ENCODE peak calls at places on chromosomes 5 and 9, in seven cellular contexts. H is HepG2, F is HCT116, I is SK-N-SH, O is GM12878, D is H1, K is K562. C is an unnamed sample.

GRCh38 chr9:87269777-87270176 is 227.9 kb upstream of the DAPK1 start:
- DNase-seq in H (no peak), I (no peak), K (no peak), O (no peak), D (no peak), F (no peak), C (no peak)

GRCh38 chr5:8135742-8136141 is 266.8 kb downstream of the MTRR start:
- DNase-seq in K (no peak), H (no peak), O (no peak), D (no peak), I (no peak), F (no peak), C (no peak)

GRCh38 chr5:170896779-170897178 is 35.0 kb downstream of the RANBP17 start:
- DNase-seq in F (no peak), O (no peak), K (no peak), D (peak; percentile 49), H (no peak), I (peak; percentile 5), C (no peak)

GRCh38 chr5:75037106-75037505 is 15.3 kb downstream of the GCNT4 start:
- DNase-seq in O (no peak), I (no peak), D (no peak), H (peak; percentile 16), K (no peak), F (peak; percentile 94), C (peak; percentile 13)

GRCh38 chr5:139588962-139589361 is 27.8 kb downstream of the UBE2D2 start:
- DNase-seq in H (no peak), D (no peak), K (no peak), I (no peak), O (no peak), F (no peak), C (no peak)

GRCh38 chr5:148794729-148795590 is 31.5 kb upstream of the ADRB2 start:
- DNase-seq in H (no peak), I (no peak), K (no peak), D (no peak), O (no peak), F (no peak), C (no peak)

GRCh38 chr5:8585230-8586018 is 716.5 kb downstream of the MTRR start:
- DNase-seq in O (no peak), I (peak; percentile 36), F (no peak), H (no peak), D (no peak), K (no peak), C (no peak)

GRCh38 chr9:22469928-22470544 is 23.4 kb downstream of the DMRTA1 start:
- DNase-seq in H (peak; percentile 24), D (no peak), F (peak; percentile 26), O (peak; percentile 3), I (peak; percentile 11), K (no peak), C (peak; percentile 76)

GRCh38 chr5:170628028-170628427 is 124.2 kb downstream of the KCNIP1 start:
- DNase-seq in O (no peak), F (no peak), H (no peak), I (no peak), D (no peak), K (no peak), C (no peak)

GRCh38 chr5:139419793-139420192 is 15.9 kb upstream of the SPATA24 start:
- DNase-seq in F (no peak), H (no peak), I (no peak), D (no peak), K (no peak), O (no peak), C (no peak)

GRCh38 chr5:684771-685216 is 8.4 kb downstream of the TPPP start:
- DNase-seq in K (no peak), D (no peak), O (no peak), I (no peak), H (no peak), F (no peak), C (no peak)

GRCh38 chr9:115012476-115012875 is 82.1 kb upstream of the TNFSF8 start:
- DNase-seq in D (no peak), K (no peak), F (no peak), H (no peak), O (no peak), I (no peak), C (no peak)

GRCh38 chr5:82068723-82069122 is 96.9 kb downstream of the ATG10 start:
- DNase-seq in F (no peak), D (no peak), K (no peak), I (no peak), O (no peak), H (no peak), C (no peak)

GRCh38 chr5:3320317-3320865 is 275.2 kb upstream of the IRX1 start:
- DNase-seq in F (no peak), I (no peak), H (no peak), D (no peak), K (no peak), O (no peak), C (no peak)

GRCh38 chr5:115262405-115263247 is at the start of gene PGGT1B:
- DNase-seq in H (peak; percentile 58), O (peak; percentile 19), K (peak; percentile 80), F (peak; percentile 32), D (peak; percentile 44), I (peak; percentile 90), C (peak; percentile 62)

GRCh38 chr5:142222235-142222880 is 102.5 kb downstream of the SPRY4 start:
- DNase-seq in K (no peak), H (no peak), F (no peak), D (no peak), O (no peak), I (no peak), C (no peak)

GRCh38 chr5:173187054-173187743 is 42.9 kb downstream of the BNIP1 start:
- DNase-seq in H (peak; percentile 15), K (peak; percentile 12), O (no peak), D (peak; percentile 19), F (peak; percentile 12), I (no peak), C (no peak)

GRCh38 chr5:74903165-74903787 is 37.1 kb upstream of the FAM169A start:
- DNase-seq in F (peak; percentile 72), H (peak; percentile 66), D (peak; percentile 71), I (peak; percentile 30), O (no peak), K (peak; percentile 35), C (peak; percentile 68)

GRCh38 chr9:4490705-4491620 is 695 bp downstream of the SLC1A1 start:
- DNase-seq in O (no peak), H (no peak), K (no peak), F (no peak), D (no peak), I (peak; percentile 58), C (no peak)

GRCh38 chr9:73979894-73980264 is 517.3 kb upstream of the RORB start:
- DNase-seq in D (no peak), O (no peak), K (peak; percentile 26), F (no peak), H (no peak), I (peak; percentile 7), C (no peak)

GRCh38 chr9:5712651-5713360 is 83.9 kb downstream of the RIC1 start:
- DNase-seq in H (peak; percentile 31), O (no peak), K (no peak), I (no peak), F (no peak), D (no peak), C (no peak)

GRCh38 chr9:134811673-134812668 is 68.6 kb upstream of the FCN2 start:
- DNase-seq in H (no peak), I (no peak), K (no peak), O (no peak), F (no peak), D (peak; percentile 50), C (no peak)

GRCh38 chr9:708182-708555 is 133.3 kb upstream of the DMRT1 start:
- DNase-seq in I (no peak), H (no peak), K (no peak), O (no peak), F (no peak), D (no peak), C (peak; percentile 49)

GRCh38 chr5:180172447-180173197 is 36.4 kb downstream of the RASGEF1C start:
- DNase-seq in D (no peak), I (peak; percentile 82), O (no peak), F (no peak), H (peak; percentile 73), K (no peak), C (peak; percentile 33)

GRCh38 chr5:180170111-180170809 is 38.8 kb downstream of the RASGEF1C start:
- DNase-seq in O (no peak), H (no peak), I (no peak), F (no peak), K (no peak), D (no peak), C (no peak)

GRCh38 chr5:180169246-180170110 is 39.5 kb downstream of the RASGEF1C start:
- DNase-seq in H (no peak), D (no peak), F (no peak), I (no peak), O (no peak), K (no peak), C (no peak)

GRCh38 chr5:180171568-180172094 is 37.4 kb downstream of the RASGEF1C start:
- DNase-seq in D (no peak), O (no peak), H (no peak), K (no peak), I (no peak), F (no peak), C (no peak)

GRCh38 chr5:180170810-180171567 is 38.0 kb downstream of the RASGEF1C start:
- DNase-seq in O (no peak), I (no peak), F (no peak), K (no peak), H (no peak), D (no peak), C (no peak)
- TF ChIP-seq JUND in O (no peak), I (no peak), F (no peak), K (no peak), H (no peak), D (no peak), C (no peak)

DNA sequence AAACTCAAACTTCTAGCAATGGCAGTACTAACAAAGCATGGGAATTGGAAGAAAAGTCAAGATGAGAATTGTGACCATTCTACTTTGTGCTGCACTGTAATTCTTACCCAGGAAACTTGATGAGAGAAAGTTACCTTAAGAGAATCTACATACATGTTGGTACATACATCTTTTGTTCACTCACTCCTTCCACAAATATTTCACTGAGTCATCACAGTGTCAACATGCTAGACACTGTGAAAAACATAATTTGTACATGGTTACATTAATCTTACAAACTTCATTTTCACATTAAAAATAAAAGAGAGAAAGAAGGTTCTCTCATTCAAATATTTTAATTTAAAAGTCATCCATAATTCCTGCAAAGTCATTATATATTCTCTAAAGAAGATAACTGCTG is 28.7 kb downstream of the ERP44 start:
- DNase-seq in F (no peak), O (no peak), I (no peak), K (no peak), D (no peak), H (no peak), C (no peak)
- TF ChIP-seq JUND in F (no peak), O (no peak), I (no peak), K (no peak), D (no peak), H (no peak), C (no peak)

GRCh38 chr5:73638344-73639095 is 12.5 kb downstream of the ARHGEF28 start:
- DNase-seq in H (no peak), K (no peak), D (no peak), I (no peak), O (no peak), F (no peak), C (no peak)
- TF ChIP-seq JUND in H (no peak), K (no peak), D (no peak), I (peak; percentile 94), O (no peak), F (peak; percentile 58), C (no peak)

DNA sequence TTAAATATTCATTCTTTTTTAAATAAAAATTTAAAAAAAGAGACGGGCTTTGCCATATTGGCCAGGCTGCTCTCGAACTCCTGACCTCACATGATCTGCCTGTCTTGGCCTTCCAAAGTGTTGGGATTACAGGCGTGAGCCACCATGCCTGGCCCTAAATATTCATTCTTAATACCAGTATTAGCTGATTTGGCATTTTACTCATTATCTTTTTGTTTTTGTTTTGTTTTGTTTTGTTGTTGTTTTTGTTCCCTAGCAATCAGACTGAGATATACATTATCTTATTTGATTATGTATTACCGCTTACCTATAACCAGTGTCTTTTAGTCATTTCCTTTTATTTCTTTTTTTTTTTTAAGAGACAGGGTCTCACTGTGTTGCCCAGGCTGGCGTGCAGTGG is 37.9 kb downstream of the RNF44 start:
- DNase-seq in I (no peak), K (no peak), H (no peak), F (no peak), D (no peak), O (no peak), C (no peak)
- TF ChIP-seq JUND in I (no peak), K (no peak), H (no peak), F (no peak), D (no peak), O (no peak), C (no peak)